ENCODE peak calls at places on chromosome 1, in nine cellular contexts. Z is CD8-positive, alpha-beta T cell; W is type B pancreatic cell; Q is A549; D is NCI-H1436; S is AG20443; M is D341Med; R is activated T-helper 1 cell treated with anti-CD3 and anti-CD28 coated beads, Interleukin-12 subunit alpha, Interleukin-12 subunit beta, Interleukin-2, Interleukin-4 antibody, amounts not matched to agents 30 ng/mL and 10 ng/mL and 1 ng/mL, durations not matched to agents 14 hours and 24 hours and 36 hours; X is effector CD4-positive, alpha-beta T cell. P is an unnamed sample.

GRCh38 chr1:6245869-6246496 is 2.0 kb downstream of the HES3 start:
- DNase-seq in Z (no peak), W (no peak), Q (peak; percentile 55), D (peak; percentile 69), S (peak; percentile 31), M (peak; percentile 85), R (peak; percentile 58), X (no peak), P (no peak)

GRCh38 chr1:3453203-3453761 is 1.2 kb upstream of the ARHGEF16 start:
- DNase-seq in Z (peak; percentile 62), W (peak; percentile 90), Q (peak; percentile 68), D (peak; percentile 76), S (peak; percentile 94), M (peak; percentile 88), R (peak; percentile 56), X (peak; percentile 63), P (no peak)

GRCh38 chr1:198267921-198268320 is 111.1 kb downstream of the NEK7 start:
- DNase-seq in Z (no peak), W (no peak), Q (no peak), D (no peak), S (no peak), M (no peak), R (no peak), X (no peak), P (no peak)

GRCh38 chr1:62823556-62823955 is 39.6 kb downstream of the ATG4C start:
- DNase-seq in Z (no peak), W (no peak), Q (no peak), D (no peak), S (no peak), M (no peak), R (no peak), X (no peak), P (no peak)

GRCh38 chr1:224108991-224109390 is 4.9 kb upstream of the FBXO28 start:
- DNase-seq in Z (no peak), W (no peak), Q (no peak), D (no peak), S (no peak), M (no peak), R (no peak), X (no peak), P (no peak)

GRCh38 chr1:22646359-22646758 is 2.9 kb downstream of the C1QC start:
- DNase-seq in Z (no peak), W (no peak), Q (no peak), D (no peak), S (no peak), M (no peak), R (no peak), X (no peak), P (no peak)

GRCh38 chr1:204213668-204214662 is at the start of gene GOLT1A:
- DNase-seq in Z (peak; percentile 25), W (no peak), Q (peak; percentile 91), D (no peak), S (peak; percentile 82), M (peak; percentile 74), R (peak; percentile 10), X (no peak), P (no peak)

GRCh38 chr1:170537798-170538503 is 6.0 kb downstream of the GORAB start:
- DNase-seq in Z (no peak), W (no peak), Q (peak; percentile 2), D (no peak), S (peak; percentile 13), M (no peak), R (no peak), X (no peak), P (no peak)

GRCh38 chr1:2108213-2108876 is 58.1 kb downstream of the PRKCZ start:
- DNase-seq in Z (no peak), W (no peak), Q (peak; percentile 51), D (no peak), S (peak; percentile 76), M (peak; percentile 68), R (no peak), X (no peak), P (no peak)

GRCh38 chr1:2640626-2641025 is 7.8 kb upstream of the MMEL1 start:
- DNase-seq in Z (no peak), W (no peak), Q (no peak), D (no peak), S (no peak), M (no peak), R (no peak), X (no peak), P (no peak)

GRCh38 chr1:217067642-217068041 is 344.4 kb upstream of the ESRRG start:
- DNase-seq in Z (no peak), W (no peak), Q (no peak), D (no peak), S (no peak), M (no peak), R (no peak), X (no peak), P (no peak)